ENCODE peak calls at places on chromosomes 1 and 21, in four cellular contexts. X, Q, L and R are unnamed samples.

GRCh38 chr1:221002601-221003000 is 123.4 kb downstream of the HLX start:
- DNase-seq in X (no peak), L (no peak), Q (no peak), R (no peak)

GRCh38 chr1:205442051-205442721 is 13.7 kb downstream of the BLACAT1 start:
- DNase-seq in L (no peak), X (no peak), Q (no peak), R (no peak)

GRCh38 chr1:67053535-67053784 is 488 bp downstream of the SLC35D1 start:
- DNase-seq in L (peak; percentile 87), Q (peak; percentile 19), X (peak; percentile 76), R (peak; percentile 84)

GRCh38 chr1:6463120-6463412 is 2.9 kb downstream of the TNFRSF25 start:
- DNase-seq in Q (no peak), X (no peak), L (no peak), R (no peak)

GRCh38 chr1:18635833-18636671 is 5.4 kb downstream of the PAX7 start:
- DNase-seq in L (no peak), Q (no peak), X (no peak), R (no peak)

GRCh38 chr1:180228648-180229482 is 1.2 kb upstream of the LHX4 start:
- DNase-seq in Q (peak; percentile 38), X (no peak), L (no peak), R (peak; percentile 34)

GRCh38 chr1:46394108-46394871 is at the start of gene FAAH:
- DNase-seq in Q (no peak), X (peak; percentile 90), L (peak; percentile 89), R (no peak)

GRCh38 chr1:153631047-153632022 is 2.5 kb upstream of the CHTOP start:
- DNase-seq in L (no peak), X (no peak), Q (no peak), R (peak; percentile 46)

GRCh38 chr1:90706437-90707362 is 10.4 kb downstream of the BARHL2 start:
- DNase-seq in Q (no peak), X (no peak), L (peak; percentile 67), R (peak; percentile 14)

GRCh38 chr1:29640428-29640785 is 404.1 kb downstream of the PTPRU start:
- DNase-seq in X (no peak), L (no peak), Q (no peak), R (no peak)

GRCh38 chr1:235633220-235633540 is 16.4 kb downstream of the GNG4 start:
- DNase-seq in Q (no peak), L (no peak), X (no peak), R (no peak)

GRCh38 chr1:233240839-233241682 is 54.5 kb downstream of the PCNX2 start:
- DNase-seq in X (peak; percentile 78), Q (peak; percentile 47), L (peak; percentile 85), R (peak; percentile 53)

GRCh38 chr1:153683853-153684252 is 5.4 kb downstream of the NPR1 start:
- DNase-seq in X (no peak), L (no peak), Q (no peak), R (peak; percentile 60)

GRCh38 chr21:45574081-45574501 is 31.9 kb upstream of the SLC19A1 start:
- DNase-seq in Q (no peak), X (no peak), L (no peak), R (no peak)

GRCh38 chr1:11804666-11805453 is 904 bp downstream of the MTHFR start:
- DNase-seq in L (peak; percentile 84), Q (no peak), X (no peak), R (peak; percentile 58)

GRCh38 chr1:232512712-232513111 is 117.2 kb downstream of the SIPA1L2 start:
- DNase-seq in Q (no peak), X (no peak), L (no peak), R (no peak)

GRCh38 chr1:86718786-86719185 is 14.4 kb downstream of the SH3GLB1 start:
- DNase-seq in L (no peak), Q (no peak), X (no peak), R (no peak)

GRCh38 chr1:68916227-68916853 is 419.5 kb upstream of the DEPDC1 start:
- DNase-seq in L (peak; percentile 41), Q (no peak), X (no peak), R (no peak)

GRCh38 chr1:37472281-37472680 is 2.1 kb upstream of the ZC3H12A start:
- DNase-seq in X (no peak), Q (no peak), L (no peak), R (no peak)

GRCh38 chr1:154219511-154219910 is 1.2 kb upstream of the UBAP2L start:
- DNase-seq in X (no peak), Q (no peak), L (peak; percentile 39), R (peak; percentile 55)

GRCh38 chr1:208154679-208155078 is 89.5 kb downstream of the PLXNA2 start:
- DNase-seq in X (no peak), L (no peak), Q (no peak), R (no peak)

GRCh38 chr1:160907976-160908375 is 23.0 kb upstream of the ITLN1 start:
- DNase-seq in L (no peak), X (no peak), Q (no peak), R (no peak)

GRCh38 chr21:16424331-16424749 is 694.6 kb downstream of the USP25 start:
- DNase-seq in Q (no peak), X (no peak), L (no peak), R (no peak)

GRCh38 chr1:45521413-45522323 is at the start of gene PRDX1:
- DNase-seq in X (peak; percentile 98), L (peak; percentile 97), Q (peak; percentile 72), R (peak; percentile 98)

GRCh38 chr1:112544011-112544688 is 35.4 kb downstream of the WNT2B start:
- DNase-seq in X (no peak), Q (peak; percentile 25), L (peak; percentile 29), R (peak; percentile 92)

GRCh38 chr1:224259986-224260385 is 70.0 kb downstream of the NVL start:
- DNase-seq in Q (no peak), L (no peak), X (no peak), R (no peak)

GRCh38 chr1:229204863-229205777 is 65.8 kb upstream of the RAB4A start:
- DNase-seq in L (peak; percentile 60), X (no peak), Q (no peak), R (peak; percentile 70)

GRCh38 chr1:77200806-77201205 is 18.4 kb downstream of the PIGK start:
- DNase-seq in Q (no peak), L (no peak), X (no peak), R (no peak)

GRCh38 chr1:239997515-239998311 is 94.0 kb upstream of the FMN2 start:
- DNase-seq in Q (peak; percentile 43), L (peak; percentile 48), X (no peak), R (peak; percentile 60)

GRCh38 chr1:23544444-23545389 is 13.7 kb upstream of the E2F2 start:
- DNase-seq in L (peak; percentile 90), Q (peak; percentile 56), X (peak; percentile 84), R (peak; percentile 62)

GRCh38 chr1:242477944-242478343 is 46.6 kb downstream of the PLD5 start:
- DNase-seq in L (peak; percentile 16), Q (no peak), X (no peak), R (peak; percentile 4)

GRCh38 chr1:65022264-65022663 is 55.9 kb upstream of the JAK1 start:
- DNase-seq in L (no peak), Q (no peak), X (no peak), R (no peak)

DNA sequence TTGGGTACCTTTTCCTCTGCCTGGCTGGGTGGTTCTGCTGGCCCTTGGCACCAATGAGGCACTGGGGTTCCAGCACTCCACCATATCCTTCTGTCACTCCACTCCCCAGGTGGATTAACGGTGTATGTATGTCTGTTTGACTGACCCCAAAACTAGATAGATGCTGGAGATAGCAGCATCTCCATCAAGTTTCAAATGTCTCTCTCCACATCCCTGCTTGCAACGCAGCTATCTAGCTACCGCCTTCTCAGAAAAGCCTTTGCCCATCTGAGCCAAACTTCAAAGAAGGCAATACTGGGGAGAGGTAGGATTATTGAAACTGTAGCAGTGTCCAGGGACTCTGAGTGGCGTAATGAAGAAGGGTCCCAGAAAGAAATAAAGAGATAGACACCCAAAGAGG is 64.0 kb downstream of the RHBG start:
- DNase-seq in L (no peak), Q (no peak), X (no peak), R (no peak)
- H3K4me3 ChIP-seq in L (no peak overlapping the region), Q (no peak overlapping the region), X (no peak overlapping the region), R (no peak overlapping the region)

GRCh38 chr1:36397378-36398230 is at the start of gene LSM10:
- DNase-seq in Q (peak; percentile 68), X (peak; percentile 97), L (peak; percentile 96), R (peak; percentile 98)
- TF ChIP-seq CTCF in Q (no peak), X (no peak), L (no peak), R (no peak)

DNA sequence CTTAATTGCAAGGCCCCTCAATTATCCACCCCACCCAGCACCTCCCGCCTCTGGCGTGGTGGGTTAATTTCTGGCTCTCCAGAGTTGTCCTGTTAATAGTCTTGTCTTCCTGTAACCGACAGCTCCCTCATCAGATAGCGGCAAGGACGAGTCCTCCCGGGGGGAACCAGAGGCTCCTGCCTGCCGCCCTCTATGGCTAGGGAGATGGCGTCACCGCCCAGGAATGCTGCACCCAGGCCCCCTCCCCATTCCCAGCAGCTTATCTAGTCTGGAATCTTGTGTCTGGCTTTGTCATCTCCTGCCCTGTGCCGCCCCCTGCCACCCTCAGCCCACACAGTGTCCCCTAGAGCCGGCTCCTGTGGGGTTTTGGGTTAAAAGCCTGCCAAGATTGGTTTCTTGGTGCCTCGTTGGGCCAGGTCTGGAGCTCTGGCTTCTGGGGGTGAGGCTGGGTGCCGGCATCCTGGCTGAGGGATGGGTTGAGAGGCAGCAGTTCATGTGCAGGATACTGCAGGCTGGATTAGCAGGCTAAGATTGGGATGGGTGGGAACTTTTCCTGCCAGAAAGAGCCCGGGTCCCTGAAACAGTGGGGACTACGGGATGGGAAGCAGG is 48.8 kb downstream of the EDN2 start:
- DNase-seq in L (peak; percentile 71), Q (no peak), X (no peak), R (no peak)
- H3K4me3 ChIP-seq in L (no peak overlapping the region), Q (no peak overlapping the region), X (no peak overlapping the region), R (no peak overlapping the region)

GRCh38 chr1:82019512-82019911 is 218.8 kb downstream of the ADGRL2 start:
- DNase-seq in Q (no peak), L (no peak), X (no peak), R (no peak)

GRCh38 chr1:82013702-82014101 is 213.0 kb downstream of the ADGRL2 start:
- DNase-seq in Q (no peak), X (no peak), L (no peak), R (no peak)

GRCh38 chr1:82015444-82015843 is 214.7 kb downstream of the ADGRL2 start:
- DNase-seq in Q (no peak), L (no peak), X (no peak), R (no peak)

DNA sequence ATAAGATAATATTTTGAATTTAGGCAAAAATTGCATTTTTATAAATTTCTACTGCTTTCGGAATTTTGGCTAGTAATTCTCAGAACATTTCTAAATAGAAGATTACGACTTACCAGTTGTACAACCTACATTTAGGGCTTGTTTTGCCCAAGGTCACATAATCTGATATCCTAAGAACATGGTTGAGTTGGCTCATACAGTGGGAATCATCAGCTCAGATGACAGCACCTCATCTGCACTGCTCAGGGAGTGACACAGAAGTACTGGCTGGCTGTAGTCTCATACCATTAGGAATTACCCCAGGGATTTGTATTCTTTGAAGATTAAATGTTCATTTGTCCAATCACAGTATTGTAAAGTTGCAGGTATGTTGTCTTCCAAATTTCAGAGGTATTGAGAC is 217.6 kb downstream of the ADGRL2 start:
- DNase-seq in Q (no peak), L (no peak), X (no peak), R (no peak)
- TF ChIP-seq CTCF in Q (no peak), L (no peak), X (no peak), R (no peak)

GRCh38 chr1:3067671-3068399 is 1.2 kb upstream of the PRDM16 start:
- DNase-seq in X (no peak), Q (no peak), L (no peak), R (no peak)
- H3K4me3 ChIP-seq in X (peak overlapping the region; percentile 53), Q (peak overlapping the region; percentile 79), L (peak overlapping the region; percentile 55), R (no peak overlapping the region)